ENCODE peak calls at places on chromosomes 16 and 17, in nine cellular contexts. Q is naive thymus-derived CD8-positive, alpha-beta T cell; I is NCI-H1105; O is heart left ventricle; S is Right ventricle myocardium superior; X is putamen; Z is BE2C; A is NCI-H1436; E is Caco-2. V is an unnamed sample.

GRCh38 chr16:5490499-5490898 is 392.9 kb upstream of the EEF2KMT start:
- DNase-seq in Q (no peak), I (no peak), O (peak), S (peak), X (peak), Z (peak), A (no peak), E (peak), V (no peak)

GRCh38 chr16:81486555-81487061 is 42.0 kb downstream of the CMIP start:
- DNase-seq in Q (no peak), I (no peak), O (peak), S (peak), X (no peak), Z (no peak), A (no peak), E (no peak), V (peak)

GRCh38 chr17:69335018-69335417 is 8.1 kb upstream of the ABCA5 start:
- DNase-seq in Q (no peak), I (no peak), O (no peak), S (no peak), X (peak), Z (no peak), A (no peak), E (peak), V (no peak)

GRCh38 chr17:50076591-50077235 is 18.4 kb upstream of the PDK2 start:
- DNase-seq in Q (no peak), I (no peak), O (no peak), S (no peak), X (no peak), Z (peak), A (no peak), E (no peak), V (no peak)

GRCh38 chr17:19336938-19337711 is 25.4 kb downstream of the B9D1 start:
- DNase-seq in Q (no peak), I (no peak), O (peak), S (no peak), X (peak), Z (no peak), A (no peak), E (no peak), V (peak)

GRCh38 chr16:67719778-67720144 is 645 bp upstream of the GFOD2 start:
- DNase-seq in Q (no peak), I (peak), O (peak), S (no peak), X (peak), Z (peak), A (peak), E (peak), V (no peak)

GRCh38 chr16:71723537-71724319 is 773 bp downstream of the PHLPP2 start:
- DNase-seq in Q (peak), I (peak), O (peak), S (peak), X (peak), Z (peak), A (peak), E (peak), V (peak)

GRCh38 chr17:42683407-42684031 is 1.2 kb downstream of the CNTNAP1 start:
- DNase-seq in Q (no peak), I (no peak), O (peak), S (peak), X (no peak), Z (no peak), A (no peak), E (no peak), V (peak)

GRCh38 chr16:12639044-12639443 is 164.6 kb downstream of the CPPED1 start:
- DNase-seq in Q (no peak), I (no peak), O (no peak), S (no peak), X (no peak), Z (no peak), A (no peak), E (no peak), V (no peak)

GRCh38 chr17:81221371-81221841 is 1.4 kb downstream of the CEP131 start:
- DNase-seq in Q (no peak), I (no peak), O (no peak), S (peak), X (no peak), Z (no peak), A (no peak), E (no peak), V (no peak)

GRCh38 chr17:79788989-79789942 is 7.6 kb downstream of the CBX8 start:
- DNase-seq in Q (no peak), I (no peak), O (no peak), S (peak), X (no peak), Z (no peak), A (no peak), E (no peak), V (no peak)

GRCh38 chr17:30421592-30421991 is 42.9 kb downstream of the CPD start:
- DNase-seq in Q (no peak), I (no peak), O (no peak), S (no peak), X (no peak), Z (no peak), A (no peak), E (no peak), V (no peak)

GRCh38 chr16:11409398-11409797 is 64.1 kb downstream of the RMI2 start:
- DNase-seq in Q (no peak), I (no peak), O (no peak), S (no peak), X (no peak), Z (no peak), A (no peak), E (no peak), V (no peak)